ENCODE peak calls at places on chromosome 22, in ten cellular contexts. Y, N, H, V, Q, O, X, Z, G and U are unnamed samples.
A peak's percentile ranks its signal among the peaks of the same experiment; 100 is the strongest.

GRCh38 chr22:50505276-50505775 is 2.2 kb downstream of the LMF2 start:
- DNase-seq in Y (peak; percentile 79), N (no peak), H (no peak), V (no peak), Q (no peak), O (no peak), X (no peak), Z (no peak), G (no peak), U (peak; percentile 75)

GRCh38 chr22:36744791-36745190 is 31.1 kb downstream of the IFT27 start:
- DNase-seq in Y (no peak), N (no peak), H (no peak), V (no peak), Q (no peak), O (no peak), X (peak; percentile 25), Z (no peak), G (no peak), U (peak; percentile 17)

GRCh38 chr22:48724899-48725298 is 1102.8 kb downstream of the BRD1 start:
- DNase-seq in Y (peak; percentile 57), N (no peak), H (no peak), V (no peak), Q (no peak), O (no peak), X (no peak), Z (no peak), G (no peak), U (peak; percentile 7)

GRCh38 chr22:44196241-44196640 is 15.5 kb downstream of the PARVG start:
- DNase-seq in Y (no peak), N (no peak), H (no peak), V (no peak), Q (no peak), O (no peak), X (peak; percentile 55), Z (no peak), G (no peak), U (no peak)

GRCh38 chr22:44352378-44353062 is 39.8 kb upstream of the SHISAL1 start:
- DNase-seq in Y (peak; percentile 46), N (no peak), H (no peak), V (no peak), Q (no peak), O (no peak), X (peak; percentile 59), Z (no peak), G (no peak), U (no peak)

GRCh38 chr22:49785841-49786451 is 41.7 kb downstream of the BRD1 start:
- DNase-seq in Y (no peak), N (no peak), H (no peak), V (no peak), Q (no peak), O (no peak), X (no peak), Z (no peak), G (no peak), U (no peak)

GRCh38 chr22:49915610-49916009 is 2.6 kb downstream of the ALG12 start:
- DNase-seq in Y (no peak), N (no peak), H (no peak), V (no peak), Q (no peak), O (no peak), X (no peak), Z (no peak), G (peak; percentile 48), U (no peak)

GRCh38 chr22:44620841-44621382 is 81.1 kb upstream of the PRR5 start:
- DNase-seq in Y (peak; percentile 80), N (no peak), H (no peak), V (no peak), Q (no peak), O (no peak), X (no peak), Z (no peak), G (no peak), U (no peak)

GRCh38 chr22:42389137-42389536 is 43.1 kb downstream of the NFAM1 start:
- DNase-seq in Y (no peak), N (no peak), H (no peak), V (no peak), Q (no peak), O (no peak), X (no peak), Z (no peak), G (no peak), U (no peak)

GRCh38 chr22:41862160-41862529 is 29.2 kb downstream of the SREBF2 start:
- DNase-seq in Y (no peak), N (no peak), H (no peak), V (peak; percentile 39), Q (no peak), O (no peak), X (no peak), Z (no peak), G (no peak), U (no peak)

GRCh38 chr22:17267661-17268330 is 48.6 kb upstream of the ADA2 start:
- DNase-seq in Y (no peak), N (no peak), H (no peak), V (no peak), Q (no peak), O (no peak), X (no peak), Z (no peak), G (peak; percentile 43), U (no peak)

GRCh38 chr22:17268501-17269223 is 49.4 kb upstream of the ADA2 start:
- DNase-seq in Y (no peak), N (no peak), H (no peak), V (no peak), Q (no peak), O (no peak), X (no peak), Z (no peak), G (peak; percentile 84), U (no peak)

GRCh38 chr22:17265649-17266248 is 46.5 kb upstream of the ADA2 start:
- DNase-seq in Y (no peak), N (no peak), H (no peak), V (no peak), Q (no peak), O (no peak), X (no peak), Z (peak; percentile 64), G (no peak), U (no peak)

GRCh38 chr22:17264321-17265052 is 45.3 kb upstream of the ADA2 start:
- DNase-seq in Y (no peak), N (no peak), H (no peak), V (no peak), Q (peak; percentile 51), O (peak; percentile 72), X (no peak), Z (no peak), G (peak; percentile 87), U (no peak)

GRCh38 chr22:17266261-17266971 is 47.2 kb upstream of the ADA2 start:
- DNase-seq in Y (no peak), N (no peak), H (no peak), V (no peak), Q (no peak), O (peak; percentile 71), X (no peak), Z (peak; percentile 76), G (peak; percentile 90), U (no peak)
- TF ChIP-seq POLR2AphosphoS5 in Y (no peak), N (no peak), H (no peak), V (no peak), Q (no peak), O (no peak), X (no peak), Z (peak; percentile 67), G (peak; percentile 41), U (no peak)

DNA sequence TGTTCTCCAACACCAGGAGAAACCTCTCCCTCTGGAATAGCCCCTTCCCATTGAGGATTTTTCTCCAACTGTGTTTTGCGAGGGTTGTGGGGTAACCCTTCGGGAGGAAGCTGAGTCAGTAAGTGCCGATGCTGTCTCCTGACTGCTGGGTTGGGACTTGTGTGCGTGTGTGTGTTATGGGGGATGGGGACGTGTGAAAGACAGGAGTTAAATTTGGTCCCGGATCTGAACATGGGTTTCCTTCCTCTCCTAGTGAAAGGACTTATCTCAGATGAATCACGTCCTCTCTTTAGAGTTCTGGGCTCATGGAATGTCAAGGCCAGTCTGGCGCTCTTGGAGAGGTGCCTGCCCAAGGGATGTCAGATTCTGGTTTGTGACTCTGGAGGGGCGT is 33.3 kb downstream of the KIAA1671 start:
- DNase-seq in Y (no peak), N (no peak), H (no peak), V (peak; percentile 46), Q (no peak), O (no peak), X (no peak), Z (no peak), G (no peak), U (no peak)
- H3K4me1 ChIP-seq in Y (no peaks in the 10 kb centered on the region), N (peaks cover 25% of the 10 kb centered on the region), H (peaks cover 19% of the 10 kb centered on the region), V (no peaks in the 10 kb centered on the region), Q (peaks cover 3% of the 10 kb centered on the region), O (no peaks in the 10 kb centered on the region), X (no peaks in the 10 kb centered on the region), Z (peaks cover 25% of the 10 kb centered on the region), G (peaks cover 17% of the 10 kb centered on the region), U (peaks cover 45% of the 10 kb centered on the region)

GRCh38 chr22:23178512-23179254 is 1.6 kb upstream of the BCR start:
- DNase-seq in Y (peak; percentile 91), N (peak; percentile 27), H (peak; percentile 75), V (no peak), Q (peak; percentile 91), O (peak; percentile 90), X (peak; percentile 83), Z (peak; percentile 72), G (peak; percentile 88), U (no peak)
- TF ChIP-seq POLR2AphosphoS5 in Y (peak; percentile 28), N (no peak), H (no peak), V (no peak), Q (no peak), O (no peak), X (no peak), Z (no peak), G (no peak), U (no peak)

GRCh38 chr22:40187389-40187788 is 9.7 kb downstream of the TNRC6B start:
- DNase-seq in Y (no peak), N (no peak), H (no peak), V (no peak), Q (no peak), O (no peak), X (no peak), Z (no peak), G (peak; percentile 69), U (no peak)

GRCh38 chr22:40189979-40190378 is 12.3 kb downstream of the TNRC6B start:
- DNase-seq in Y (no peak), N (no peak), H (no peak), V (no peak), Q (no peak), O (no peak), X (no peak), Z (no peak), G (no peak), U (no peak)

GRCh38 chr22:40193429-40194421 is 16.0 kb downstream of the TNRC6B start:
- DNase-seq in Y (no peak), N (no peak), H (no peak), V (no peak), Q (no peak), O (peak; percentile 63), X (no peak), Z (no peak), G (peak; percentile 94), U (no peak)

GRCh38 chr22:40194656-40195055 is 16.9 kb downstream of the TNRC6B start:
- DNase-seq in Y (no peak), N (no peak), H (no peak), V (no peak), Q (no peak), O (no peak), X (no peak), Z (no peak), G (peak; percentile 48), U (no peak)

DNA sequence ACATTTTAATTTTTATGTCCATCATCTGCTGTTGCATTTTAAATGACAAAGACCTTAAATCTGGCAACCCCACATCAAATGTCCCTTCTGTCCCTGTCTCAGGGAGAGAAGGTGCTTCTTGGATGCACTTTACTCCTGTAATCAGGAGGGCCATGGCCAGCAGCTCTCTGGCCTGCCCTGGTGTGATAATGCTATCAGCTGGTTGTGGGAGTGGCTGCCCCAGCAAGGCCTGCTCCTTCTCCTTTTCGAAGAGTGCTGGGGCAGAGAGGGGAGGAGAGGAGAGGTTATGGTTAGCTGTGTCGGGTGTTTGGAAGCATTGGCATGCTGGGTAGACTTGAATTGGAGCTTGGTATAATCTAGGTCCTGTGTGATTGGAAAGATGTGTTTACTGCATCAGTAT is 12.8 kb downstream of the TNRC6B start:
- DNase-seq in Y (no peak), N (no peak), H (peak; percentile 62), V (no peak), Q (no peak), O (no peak), X (no peak), Z (no peak), G (no peak), U (no peak)
- H3K4me1 ChIP-seq in Y (peaks cover 54% of the 10 kb centered on the region), N (no peaks in the 10 kb centered on the region), H (peaks cover 95% of the 10 kb centered on the region), V (peaks cover 31% of the 10 kb centered on the region), Q (peaks cover 7% of the 10 kb centered on the region), O (peaks cover 27% of the 10 kb centered on the region), X (peaks cover 83% of the 10 kb centered on the region), Z (peaks cover 27% of the 10 kb centered on the region), G (peaks cover 65% of the 10 kb centered on the region), U (peaks cover 23% of the 10 kb centered on the region)